ENCODE peak calls at places on chromosomes 16 and 17, in ten cellular contexts. One of them, this sample, is unnamed.

GRCh38 chr17:47604268-47604927 is 45.3 kb upstream of the KPNB1 start:
- DNase-seq in sigmoid colon: no peak
- DNase-seq in NCI-H2081: peak
- DNase-seq in stimulated activated CD8-positive, alpha-beta memory T cell treated with anti-CD3 and anti-CD28 coated beads, Interleukin-4, amount 100 ng/mL, for 24 hours: no peak
- DNase-seq in skeletal muscle cell: peak
- DNase-seq in EL: no peak
- DNase-seq in amniotic stem cell: no peak
- DNase-seq in aorta: no peak
- DNase-seq in fibroblast of the aortic adventitia: peak
- DNase-seq in ACHN: no peak
- DNase-seq in this sample: peak

GRCh38 chr16:73058616-73059409 is 10.9 kb upstream of the ZFHX3 start:
- DNase-seq in amniotic stem cell: no peak
- DNase-seq in ACHN: peak
- DNase-seq in fibroblast of the aortic adventitia: peak
- DNase-seq in sigmoid colon: peak
- DNase-seq in skeletal muscle cell: no peak
- DNase-seq in stimulated activated CD8-positive, alpha-beta memory T cell treated with anti-CD3 and anti-CD28 coated beads, Interleukin-4, amount 100 ng/mL, for 24 hours: no peak
- DNase-seq in NCI-H2081: peak
- DNase-seq in aorta: peak
- DNase-seq in EL: peak
- DNase-seq in this sample: peak

GRCh38 chr17:66383353-66383752 is 80.9 kb downstream of the PRKCA start:
- DNase-seq in EL: peak
- DNase-seq in aorta: no peak
- DNase-seq in amniotic stem cell: peak
- DNase-seq in skeletal muscle cell: peak
- DNase-seq in ACHN: no peak
- DNase-seq in stimulated activated CD8-positive, alpha-beta memory T cell treated with anti-CD3 and anti-CD28 coated beads, Interleukin-4, amount 100 ng/mL, for 24 hours: no peak
- DNase-seq in sigmoid colon: no peak
- DNase-seq in NCI-H2081: no peak
- DNase-seq in fibroblast of the aortic adventitia: peak
- DNase-seq in this sample: no peak

GRCh38 chr16:84303023-84303422 is 8.3 kb downstream of the WFDC1 start:
- DNase-seq in EL: peak
- DNase-seq in stimulated activated CD8-positive, alpha-beta memory T cell treated with anti-CD3 and anti-CD28 coated beads, Interleukin-4, amount 100 ng/mL, for 24 hours: no peak
- DNase-seq in aorta: peak
- DNase-seq in fibroblast of the aortic adventitia: peak
- DNase-seq in amniotic stem cell: no peak
- DNase-seq in ACHN: no peak
- DNase-seq in NCI-H2081: no peak
- DNase-seq in sigmoid colon: peak
- DNase-seq in skeletal muscle cell: no peak
- DNase-seq in this sample: no peak

GRCh38 chr16:16143038-16143763 is 80.1 kb downstream of the ABCC6 start:
- DNase-seq in skeletal muscle cell: no peak
- DNase-seq in stimulated activated CD8-positive, alpha-beta memory T cell treated with anti-CD3 and anti-CD28 coated beads, Interleukin-4, amount 100 ng/mL, for 24 hours: no peak
- DNase-seq in ACHN: peak
- DNase-seq in fibroblast of the aortic adventitia: no peak
- DNase-seq in amniotic stem cell: no peak
- DNase-seq in NCI-H2081: no peak
- DNase-seq in aorta: no peak
- DNase-seq in EL: no peak
- DNase-seq in sigmoid colon: no peak
- DNase-seq in this sample: no peak

GRCh38 chr17:1830288-1830687 is 483 bp downstream of the RPA1 start:
- DNase-seq in EL: peak
- DNase-seq in ACHN: peak
- DNase-seq in NCI-H2081: no peak
- DNase-seq in stimulated activated CD8-positive, alpha-beta memory T cell treated with anti-CD3 and anti-CD28 coated beads, Interleukin-4, amount 100 ng/mL, for 24 hours: no peak
- DNase-seq in sigmoid colon: no peak
- DNase-seq in fibroblast of the aortic adventitia: peak
- DNase-seq in skeletal muscle cell: no peak
- DNase-seq in amniotic stem cell: no peak
- DNase-seq in aorta: no peak
- DNase-seq in this sample: no peak

GRCh38 chr16:49459953-49460735 is 86.5 kb downstream of the C16orf78 start:
- DNase-seq in stimulated activated CD8-positive, alpha-beta memory T cell treated with anti-CD3 and anti-CD28 coated beads, Interleukin-4, amount 100 ng/mL, for 24 hours: no peak
- DNase-seq in NCI-H2081: no peak
- DNase-seq in amniotic stem cell: no peak
- DNase-seq in ACHN: no peak
- DNase-seq in sigmoid colon: peak
- DNase-seq in aorta: no peak
- DNase-seq in EL: no peak
- DNase-seq in skeletal muscle cell: no peak
- DNase-seq in fibroblast of the aortic adventitia: no peak
- DNase-seq in this sample: no peak

GRCh38 chr17:75707096-75707720 is 14.1 kb upstream of the ITGB4 start:
- DNase-seq in skeletal muscle cell: no peak
- DNase-seq in sigmoid colon: no peak
- DNase-seq in ACHN: peak
- DNase-seq in aorta: no peak
- DNase-seq in EL: no peak
- DNase-seq in stimulated activated CD8-positive, alpha-beta memory T cell treated with anti-CD3 and anti-CD28 coated beads, Interleukin-4, amount 100 ng/mL, for 24 hours: no peak
- DNase-seq in fibroblast of the aortic adventitia: peak
- DNase-seq in NCI-H2081: no peak
- DNase-seq in amniotic stem cell: no peak
- DNase-seq in this sample: peak

GRCh38 chr16:69799601-69800000 is 37.5 kb downstream of the WWP2 start:
- DNase-seq in fibroblast of the aortic adventitia: no peak
- DNase-seq in amniotic stem cell: no peak
- DNase-seq in aorta: no peak
- DNase-seq in sigmoid colon: no peak
- DNase-seq in ACHN: no peak
- DNase-seq in NCI-H2081: no peak
- DNase-seq in stimulated activated CD8-positive, alpha-beta memory T cell treated with anti-CD3 and anti-CD28 coated beads, Interleukin-4, amount 100 ng/mL, for 24 hours: no peak
- DNase-seq in skeletal muscle cell: peak
- DNase-seq in EL: peak
- DNase-seq in this sample: no peak

GRCh38 chr17:78526231-78527025 is 50.8 kb downstream of the DNAH17 start:
- DNase-seq in EL: no peak
- DNase-seq in skeletal muscle cell: no peak
- DNase-seq in stimulated activated CD8-positive, alpha-beta memory T cell treated with anti-CD3 and anti-CD28 coated beads, Interleukin-4, amount 100 ng/mL, for 24 hours: no peak
- DNase-seq in aorta: no peak
- DNase-seq in fibroblast of the aortic adventitia: no peak
- DNase-seq in sigmoid colon: no peak
- DNase-seq in ACHN: no peak
- DNase-seq in NCI-H2081: no peak
- DNase-seq in amniotic stem cell: no peak
- DNase-seq in this sample: peak

GRCh38 chr16:67161595-67162058 is 1.9 kb downstream of the FBXL8 start:
- DNase-seq in EL: no peak
- DNase-seq in fibroblast of the aortic adventitia: no peak
- DNase-seq in ACHN: no peak
- DNase-seq in amniotic stem cell: no peak
- DNase-seq in stimulated activated CD8-positive, alpha-beta memory T cell treated with anti-CD3 and anti-CD28 coated beads, Interleukin-4, amount 100 ng/mL, for 24 hours: no peak
- DNase-seq in skeletal muscle cell: no peak
- DNase-seq in aorta: no peak
- DNase-seq in sigmoid colon: no peak
- DNase-seq in NCI-H2081: no peak
- DNase-seq in this sample: peak

GRCh38 chr16:75246504-75247205 is 4.8 kb downstream of the BCAR1 start:
- DNase-seq in fibroblast of the aortic adventitia: peak
- DNase-seq in sigmoid colon: no peak
- DNase-seq in ACHN: no peak
- DNase-seq in skeletal muscle cell: no peak
- DNase-seq in amniotic stem cell: no peak
- DNase-seq in EL: peak
- DNase-seq in aorta: no peak
- DNase-seq in NCI-H2081: no peak
- DNase-seq in stimulated activated CD8-positive, alpha-beta memory T cell treated with anti-CD3 and anti-CD28 coated beads, Interleukin-4, amount 100 ng/mL, for 24 hours: no peak
- DNase-seq in this sample: no peak

GRCh38 chr16:74842413-74842812 is 67.8 kb upstream of the FA2H start:
- DNase-seq in sigmoid colon: no peak
- DNase-seq in amniotic stem cell: no peak
- DNase-seq in NCI-H2081: no peak
- DNase-seq in EL: no peak
- DNase-seq in ACHN: no peak
- DNase-seq in skeletal muscle cell: no peak
- DNase-seq in stimulated activated CD8-positive, alpha-beta memory T cell treated with anti-CD3 and anti-CD28 coated beads, Interleukin-4, amount 100 ng/mL, for 24 hours: no peak
- DNase-seq in fibroblast of the aortic adventitia: no peak
- DNase-seq in aorta: no peak
- DNase-seq in this sample: no peak

GRCh38 chr17:57281887-57282653 is 25.7 kb downstream of the MSI2 start:
- DNase-seq in aorta: no peak
- DNase-seq in NCI-H2081: no peak
- DNase-seq in sigmoid colon: no peak
- DNase-seq in EL: no peak
- DNase-seq in stimulated activated CD8-positive, alpha-beta memory T cell treated with anti-CD3 and anti-CD28 coated beads, Interleukin-4, amount 100 ng/mL, for 24 hours: no peak
- DNase-seq in fibroblast of the aortic adventitia: no peak
- DNase-seq in ACHN: no peak
- DNase-seq in skeletal muscle cell: no peak
- DNase-seq in amniotic stem cell: no peak
- DNase-seq in this sample: no peak

GRCh38 chr16:81473066-81473488 is 28.5 kb downstream of the CMIP start:
- DNase-seq in NCI-H2081: no peak
- DNase-seq in aorta: no peak
- DNase-seq in ACHN: no peak
- DNase-seq in amniotic stem cell: no peak
- DNase-seq in sigmoid colon: no peak
- DNase-seq in fibroblast of the aortic adventitia: no peak
- DNase-seq in skeletal muscle cell: no peak
- DNase-seq in EL: no peak
- DNase-seq in stimulated activated CD8-positive, alpha-beta memory T cell treated with anti-CD3 and anti-CD28 coated beads, Interleukin-4, amount 100 ng/mL, for 24 hours: no peak
- DNase-seq in this sample: peak

GRCh38 chr17:79147791-79148506 is 73.3 kb downstream of the ENGASE start:
- DNase-seq in ACHN: no peak
- DNase-seq in EL: no peak
- DNase-seq in aorta: no peak
- DNase-seq in amniotic stem cell: no peak
- DNase-seq in fibroblast of the aortic adventitia: no peak
- DNase-seq in skeletal muscle cell: no peak
- DNase-seq in NCI-H2081: no peak
- DNase-seq in stimulated activated CD8-positive, alpha-beta memory T cell treated with anti-CD3 and anti-CD28 coated beads, Interleukin-4, amount 100 ng/mL, for 24 hours: no peak
- DNase-seq in sigmoid colon: no peak
- DNase-seq in this sample: no peak

GRCh38 chr16:50942143-50942542 is 200.3 kb downstream of the CYLD start:
- DNase-seq in NCI-H2081: no peak
- DNase-seq in aorta: no peak
- DNase-seq in ACHN: no peak
- DNase-seq in sigmoid colon: no peak
- DNase-seq in skeletal muscle cell: no peak
- DNase-seq in amniotic stem cell: no peak
- DNase-seq in fibroblast of the aortic adventitia: no peak
- DNase-seq in EL: no peak
- DNase-seq in stimulated activated CD8-positive, alpha-beta memory T cell treated with anti-CD3 and anti-CD28 coated beads, Interleukin-4, amount 100 ng/mL, for 24 hours: no peak
- DNase-seq in this sample: no peak

GRCh38 chr16:51592013-51592501 is 441.0 kb upstream of the SALL1 start:
- DNase-seq in NCI-H2081: no peak
- DNase-seq in skeletal muscle cell: no peak
- DNase-seq in EL: no peak
- DNase-seq in sigmoid colon: no peak
- DNase-seq in amniotic stem cell: no peak
- DNase-seq in fibroblast of the aortic adventitia: no peak
- DNase-seq in aorta: no peak
- DNase-seq in stimulated activated CD8-positive, alpha-beta memory T cell treated with anti-CD3 and anti-CD28 coated beads, Interleukin-4, amount 100 ng/mL, for 24 hours: no peak
- DNase-seq in ACHN: no peak
- DNase-seq in this sample: no peak

GRCh38 chr17:382644-383533 is 30.3 kb upstream of the RPH3AL start:
- DNase-seq in ACHN: no peak
- DNase-seq in stimulated activated CD8-positive, alpha-beta memory T cell treated with anti-CD3 and anti-CD28 coated beads, Interleukin-4, amount 100 ng/mL, for 24 hours: no peak
- DNase-seq in amniotic stem cell: peak
- DNase-seq in NCI-H2081: no peak
- DNase-seq in skeletal muscle cell: peak
- DNase-seq in sigmoid colon: peak
- DNase-seq in fibroblast of the aortic adventitia: peak
- DNase-seq in EL: peak
- DNase-seq in aorta: no peak
- DNase-seq in this sample: no peak

GRCh38 chr17:64682261-64683181 is 20.4 kb upstream of the SMURF2 start:
- DNase-seq in skeletal muscle cell: no peak
- DNase-seq in sigmoid colon: no peak
- DNase-seq in amniotic stem cell: no peak
- DNase-seq in ACHN: peak
- DNase-seq in stimulated activated CD8-positive, alpha-beta memory T cell treated with anti-CD3 and anti-CD28 coated beads, Interleukin-4, amount 100 ng/mL, for 24 hours: no peak
- DNase-seq in NCI-H2081: no peak
- DNase-seq in fibroblast of the aortic adventitia: peak
- DNase-seq in aorta: no peak
- DNase-seq in EL: peak
- DNase-seq in this sample: no peak

GRCh38 chr16:2480948-2481347 is 6.0 kb downstream of the TBC1D24 start:
- DNase-seq in EL: no peak
- DNase-seq in NCI-H2081: no peak
- DNase-seq in ACHN: no peak
- DNase-seq in aorta: no peak
- DNase-seq in skeletal muscle cell: no peak
- DNase-seq in amniotic stem cell: no peak
- DNase-seq in sigmoid colon: no peak
- DNase-seq in stimulated activated CD8-positive, alpha-beta memory T cell treated with anti-CD3 and anti-CD28 coated beads, Interleukin-4, amount 100 ng/mL, for 24 hours: no peak
- DNase-seq in fibroblast of the aortic adventitia: no peak
- DNase-seq in this sample: peak

GRCh38 chr17:65115721-65116312 is 21.4 kb upstream of the RGS9 start:
- DNase-seq in EL: no peak
- DNase-seq in stimulated activated CD8-positive, alpha-beta memory T cell treated with anti-CD3 and anti-CD28 coated beads, Interleukin-4, amount 100 ng/mL, for 24 hours: no peak
- DNase-seq in sigmoid colon: no peak
- DNase-seq in amniotic stem cell: no peak
- DNase-seq in NCI-H2081: no peak
- DNase-seq in skeletal muscle cell: no peak
- DNase-seq in aorta: no peak
- DNase-seq in fibroblast of the aortic adventitia: no peak
- DNase-seq in ACHN: no peak
- DNase-seq in this sample: no peak

GRCh38 chr17:55391244-55391757 is 30.3 kb downstream of the MMD start:
- DNase-seq in amniotic stem cell: no peak
- DNase-seq in skeletal muscle cell: no peak
- DNase-seq in aorta: no peak
- DNase-seq in EL: no peak
- DNase-seq in ACHN: no peak
- DNase-seq in NCI-H2081: no peak
- DNase-seq in sigmoid colon: no peak
- DNase-seq in fibroblast of the aortic adventitia: no peak
- DNase-seq in stimulated activated CD8-positive, alpha-beta memory T cell treated with anti-CD3 and anti-CD28 coated beads, Interleukin-4, amount 100 ng/mL, for 24 hours: no peak
- DNase-seq in this sample: no peak

GRCh38 chr16:17468611-17469010 is 2.1 kb downstream of the XYLT1 start:
- DNase-seq in sigmoid colon: no peak
- DNase-seq in aorta: no peak
- DNase-seq in NCI-H2081: no peak
- DNase-seq in ACHN: no peak
- DNase-seq in fibroblast of the aortic adventitia: no peak
- DNase-seq in skeletal muscle cell: no peak
- DNase-seq in amniotic stem cell: no peak
- DNase-seq in EL: no peak
- DNase-seq in stimulated activated CD8-positive, alpha-beta memory T cell treated with anti-CD3 and anti-CD28 coated beads, Interleukin-4, amount 100 ng/mL, for 24 hours: no peak
- DNase-seq in this sample: no peak

GRCh38 chr16:77683845-77684526 is 38.3 kb upstream of the NUDT7 start:
- DNase-seq in skeletal muscle cell: no peak
- DNase-seq in sigmoid colon: no peak
- DNase-seq in ACHN: no peak
- DNase-seq in EL: no peak
- DNase-seq in amniotic stem cell: no peak
- DNase-seq in NCI-H2081: no peak
- DNase-seq in aorta: no peak
- DNase-seq in fibroblast of the aortic adventitia: no peak
- DNase-seq in stimulated activated CD8-positive, alpha-beta memory T cell treated with anti-CD3 and anti-CD28 coated beads, Interleukin-4, amount 100 ng/mL, for 24 hours: no peak
- DNase-seq in this sample: no peak

GRCh38 chr17:48262982-48263586 is 155.5 kb downstream of the SNX11 start:
- DNase-seq in aorta: no peak
- DNase-seq in sigmoid colon: no peak
- DNase-seq in fibroblast of the aortic adventitia: no peak
- DNase-seq in stimulated activated CD8-positive, alpha-beta memory T cell treated with anti-CD3 and anti-CD28 coated beads, Interleukin-4, amount 100 ng/mL, for 24 hours: no peak
- DNase-seq in NCI-H2081: no peak
- DNase-seq in ACHN: peak
- DNase-seq in skeletal muscle cell: no peak
- DNase-seq in amniotic stem cell: no peak
- DNase-seq in EL: no peak
- DNase-seq in this sample: no peak

GRCh38 chr16:67029249-67030096 is 524 bp downstream of the CBFB start:
- DNase-seq in NCI-H2081: no peak
- DNase-seq in aorta: peak
- DNase-seq in ACHN: peak
- DNase-seq in fibroblast of the aortic adventitia: peak
- DNase-seq in EL: peak
- DNase-seq in skeletal muscle cell: peak
- DNase-seq in stimulated activated CD8-positive, alpha-beta memory T cell treated with anti-CD3 and anti-CD28 coated beads, Interleukin-4, amount 100 ng/mL, for 24 hours: peak
- DNase-seq in sigmoid colon: peak
- DNase-seq in amniotic stem cell: no peak
- DNase-seq in this sample: peak

GRCh38 chr17:20281860-20282259 is 185.5 kb downstream of the LGALS9B start:
- DNase-seq in EL: no peak
- DNase-seq in fibroblast of the aortic adventitia: no peak
- DNase-seq in aorta: peak
- DNase-seq in NCI-H2081: no peak
- DNase-seq in ACHN: no peak
- DNase-seq in sigmoid colon: no peak
- DNase-seq in skeletal muscle cell: no peak
- DNase-seq in stimulated activated CD8-positive, alpha-beta memory T cell treated with anti-CD3 and anti-CD28 coated beads, Interleukin-4, amount 100 ng/mL, for 24 hours: no peak
- DNase-seq in amniotic stem cell: no peak
- DNase-seq in this sample: peak

This sample was measured in right cardiac atrium.